ENCODE peak calls at places on chromosome 16, in ten cellular contexts. L, V, T, W, X, C, H, F, R and O are unnamed samples.
A peak's percentile ranks its signal among the peaks of the same experiment; 100 is the strongest.

GRCh38 chr16:68377667-68378420 is 67.0 kb downstream of the PRMT7 start:
- DNase-seq in L (peak; percentile 85), C (peak; percentile 28), V (peak; percentile 59), X (peak; percentile 72), T (no peak), H (no peak), F (no peak), W (no peak), R (no peak), O (no peak)

GRCh38 chr16:30535106-30535776 is 583 bp upstream of the ZNF747 start:
- DNase-seq in V (no peak), H (peak; percentile 35), X (no peak), F (no peak), C (peak; percentile 25), L (no peak), R (peak; percentile 45), W (no peak), T (no peak), O (no peak)

GRCh38 chr16:23081675-23082119 is 67.6 kb downstream of the USP31 start:
- DNase-seq in X (peak; percentile 65), T (no peak), H (peak; percentile 91), W (no peak), R (peak; percentile 24), L (no peak), C (peak; percentile 66), V (peak; percentile 21), F (no peak), O (no peak)

GRCh38 chr16:72840591-72841381 is 207.1 kb downstream of the ZFHX3 start:
- DNase-seq in W (no peak), R (no peak), L (no peak), H (no peak), C (peak; percentile 24), X (no peak), V (no peak), T (no peak), F (no peak), O (no peak)

GRCh38 chr16:76535-77272 is 1.3 kb upstream of the MPG start:
- DNase-seq in X (peak; percentile 50), T (no peak), H (peak; percentile 90), F (peak; percentile 35), C (peak; percentile 77), L (peak; percentile 36), W (no peak), V (no peak), R (peak; percentile 92), O (no peak)

GRCh38 chr16:85384831-85385462 is 228.2 kb upstream of the GSE1 start:
- DNase-seq in L (peak; percentile 82), F (no peak), W (no peak), T (no peak), H (no peak), X (no peak), C (no peak), V (no peak), R (no peak), O (no peak)

GRCh38 chr16:31215287-31216115 is 1.4 kb downstream of the PYDC1 start:
- DNase-seq in F (peak; percentile 40), X (peak; percentile 70), T (no peak), H (peak; percentile 76), V (no peak), C (peak; percentile 52), L (peak; percentile 81), W (peak; percentile 76), R (peak; percentile 79), O (no peak)

GRCh38 chr16:22324787-22325597 is 27.8 kb downstream of the POLR3E start:
- DNase-seq in C (no peak), R (no peak), W (no peak), X (no peak), F (no peak), L (no peak), H (no peak), T (no peak), V (no peak), O (no peak)

GRCh38 chr16:89084411-89084810 is 9.2 kb upstream of the ACSF3 start:
- DNase-seq in L (no peak), T (no peak), C (no peak), X (no peak), R (no peak), W (no peak), V (peak; percentile 7), F (no peak), H (peak; percentile 9), O (no peak)

GRCh38 chr16:50584033-50584722 is 36.0 kb downstream of the NKD1 start:
- DNase-seq in T (no peak), C (no peak), H (no peak), L (peak; percentile 73), V (no peak), X (no peak), W (no peak), F (no peak), R (no peak), O (no peak)

GRCh38 chr16:57533618-57534336 is 2.6 kb downstream of the CCDC102A start:
- DNase-seq in X (no peak), L (no peak), R (no peak), T (no peak), H (peak; percentile 21), C (no peak), F (peak; percentile 21), W (peak; percentile 4), V (no peak), O (no peak)